ENCODE peak calls at places on chromosomes 11 and 22, in four cellular contexts. One of them, this sample, is unnamed.

GRCh38 chr11:324131-324530 is 3.5 kb upstream of the IFITM3 start:
- DNase-seq in stomach: no peak
- DNase-seq in psoas muscle: no peak
- DNase-seq in heart left ventricle: no peak
- DNase-seq in this sample: no peak

GRCh38 chr11:106697058-106697457 is 321.2 kb downstream of the GUCY1A2 start:
- DNase-seq in stomach: no peak
- DNase-seq in psoas muscle: no peak
- DNase-seq in heart left ventricle: no peak
- DNase-seq in this sample: no peak

GRCh38 chr11:20253796-20254195 is 93.5 kb upstream of the DBX1 start:
- DNase-seq in stomach: no peak
- DNase-seq in psoas muscle: no peak
- DNase-seq in heart left ventricle: no peak
- DNase-seq in this sample: no peak

GRCh38 chr11:10309163-10310093 is 4.6 kb downstream of the ADM start:
- DNase-seq in stomach: peak; percentile 91
- DNase-seq in psoas muscle: peak; percentile 78
- DNase-seq in heart left ventricle: peak; percentile 70
- DNase-seq in this sample: peak; percentile 86

GRCh38 chr22:23693979-23694680 is 3.3 kb downstream of the RGL4 start:
- DNase-seq in stomach: no peak
- DNase-seq in psoas muscle: no peak
- DNase-seq in heart left ventricle: no peak
- DNase-seq in this sample: no peak

GRCh38 chr22:20264614-20265452 is 3.3 kb downstream of the RTN4R start:
- DNase-seq in stomach: no peak
- DNase-seq in psoas muscle: no peak
- DNase-seq in heart left ventricle: no peak
- DNase-seq in this sample: no peak

GRCh38 chr22:46681010-46681409 is 57.0 kb downstream of the CERK start:
- DNase-seq in stomach: no peak
- DNase-seq in psoas muscle: no peak
- DNase-seq in heart left ventricle: no peak
- DNase-seq in this sample: no peak

GRCh38 chr11:2413735-2414579 is 13.4 kb downstream of the TSSC4 start:
- DNase-seq in stomach: no peak
- DNase-seq in psoas muscle: no peak
- DNase-seq in heart left ventricle: no peak
- DNase-seq in this sample: no peak

GRCh38 chr11:130227373-130227772 is 67.8 kb downstream of the ST14 start:
- DNase-seq in stomach: no peak
- DNase-seq in psoas muscle: no peak
- DNase-seq in heart left ventricle: no peak
- DNase-seq in this sample: no peak

GRCh38 chr11:132632641-132633124 is 899.6 kb downstream of the OPCML start:
- DNase-seq in stomach: no peak
- DNase-seq in psoas muscle: no peak
- DNase-seq in heart left ventricle: no peak
- DNase-seq in this sample: no peak

GRCh38 chr11:29773656-29774264 is 243.1 kb downstream of the KCNA4 start:
- DNase-seq in stomach: no peak
- DNase-seq in psoas muscle: no peak
- DNase-seq in heart left ventricle: peak; percentile 54
- DNase-seq in this sample: no peak

GRCh38 chr11:58900479-58901420 is 38.5 kb upstream of the GLYATL1 start:
- DNase-seq in stomach: peak; percentile 83
- DNase-seq in psoas muscle: peak; percentile 59
- DNase-seq in heart left ventricle: peak; percentile 59
- DNase-seq in this sample: peak; percentile 74

GRCh38 chr11:64720640-64721358 is 2.2 kb downstream of the NRXN2 start:
- DNase-seq in stomach: no peak
- DNase-seq in psoas muscle: no peak
- DNase-seq in heart left ventricle: no peak
- DNase-seq in this sample: no peak

GRCh38 chr11:64721359-64721699 is 1.7 kb downstream of the NRXN2 start:
- DNase-seq in stomach: no peak
- DNase-seq in psoas muscle: no peak
- DNase-seq in heart left ventricle: no peak
- DNase-seq in this sample: no peak

GRCh38 chr11:64723117-64723906 is at the start of gene NRXN2:
- DNase-seq in stomach: peak; percentile 86
- DNase-seq in psoas muscle: peak; percentile 87
- DNase-seq in heart left ventricle: peak; percentile 88
- DNase-seq in this sample: peak; percentile 80

GRCh38 chr11:64723907-64724862 is 1.2 kb upstream of the NRXN2 start:
- DNase-seq in stomach: no peak
- DNase-seq in psoas muscle: no peak
- DNase-seq in heart left ventricle: no peak
- DNase-seq in this sample: no peak

DNA sequence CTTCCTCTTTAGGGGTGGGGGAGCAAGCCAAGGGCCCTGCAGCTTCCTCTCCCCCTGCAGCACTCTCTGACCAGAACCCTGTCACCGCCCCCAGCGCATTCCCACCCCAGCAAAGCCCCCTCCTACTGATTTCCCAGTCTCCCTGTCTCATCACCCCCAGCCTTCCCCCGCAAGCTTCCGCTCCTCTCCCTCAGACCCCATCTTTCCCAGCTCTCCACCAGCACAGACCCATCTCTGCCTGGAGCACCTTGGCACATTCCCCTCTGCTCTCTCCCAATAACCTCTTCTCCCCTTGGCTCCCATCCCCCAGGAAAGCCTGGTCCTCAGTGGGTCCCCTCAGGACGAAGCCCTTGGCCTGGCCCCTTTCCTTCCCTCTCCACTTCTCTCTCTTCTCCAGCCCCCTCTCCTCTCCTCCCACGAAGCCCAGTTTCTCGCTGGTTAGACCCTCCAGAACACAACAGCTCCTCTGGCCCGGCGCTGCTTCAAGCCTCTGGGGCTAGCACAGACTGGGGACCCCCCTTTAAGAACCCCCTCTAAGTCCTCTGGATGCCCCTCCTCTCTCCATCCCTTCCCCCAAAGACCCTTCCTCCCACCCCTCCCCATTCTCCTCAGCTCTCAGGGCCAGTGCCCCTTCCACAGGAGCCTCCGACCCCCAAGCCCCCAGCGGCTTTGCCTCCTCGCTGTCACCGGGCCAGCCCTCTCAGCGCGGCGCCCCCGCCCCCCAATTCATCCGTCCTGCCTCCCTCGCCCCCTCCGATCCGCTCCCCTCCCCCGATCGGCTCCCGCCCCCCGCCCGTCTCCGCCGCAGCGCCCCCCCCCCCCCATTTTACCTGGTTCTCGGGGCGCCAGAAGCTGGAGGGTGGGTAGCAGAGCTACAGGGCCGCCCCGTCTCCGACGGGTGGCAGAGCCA is 601 bp downstream of the NRXN2 start:
- DNase-seq in stomach: no peak
- DNase-seq in psoas muscle: no peak
- DNase-seq in heart left ventricle: no peak
- DNase-seq in this sample: no peak
- H3K4me3 ChIP-seq in stomach: peak overlapping the region; percentile 74
- H3K4me3 ChIP-seq in psoas muscle: no peak overlapping the region
- H3K4me3 ChIP-seq in heart left ventricle: no peak overlapping the region
- H3K4me3 ChIP-seq in this sample: no peak overlapping the region

GRCh38 chr22:50310949-50311444 is 3.6 kb upstream of the PLXNB2 start:
- DNase-seq in stomach: no peak
- DNase-seq in psoas muscle: no peak
- DNase-seq in heart left ventricle: no peak
- DNase-seq in this sample: no peak
- H3K4me1 ChIP-seq in stomach: peaks cover 21% of the 10 kb centered on the region
- H3K4me1 ChIP-seq in psoas muscle: no peaks in the 10 kb centered on the region
- H3K4me1 ChIP-seq in heart left ventricle: peaks cover 30% of the 10 kb centered on the region
- H3K4me1 ChIP-seq in this sample: peaks cover 30% of the 10 kb centered on the region

DNA sequence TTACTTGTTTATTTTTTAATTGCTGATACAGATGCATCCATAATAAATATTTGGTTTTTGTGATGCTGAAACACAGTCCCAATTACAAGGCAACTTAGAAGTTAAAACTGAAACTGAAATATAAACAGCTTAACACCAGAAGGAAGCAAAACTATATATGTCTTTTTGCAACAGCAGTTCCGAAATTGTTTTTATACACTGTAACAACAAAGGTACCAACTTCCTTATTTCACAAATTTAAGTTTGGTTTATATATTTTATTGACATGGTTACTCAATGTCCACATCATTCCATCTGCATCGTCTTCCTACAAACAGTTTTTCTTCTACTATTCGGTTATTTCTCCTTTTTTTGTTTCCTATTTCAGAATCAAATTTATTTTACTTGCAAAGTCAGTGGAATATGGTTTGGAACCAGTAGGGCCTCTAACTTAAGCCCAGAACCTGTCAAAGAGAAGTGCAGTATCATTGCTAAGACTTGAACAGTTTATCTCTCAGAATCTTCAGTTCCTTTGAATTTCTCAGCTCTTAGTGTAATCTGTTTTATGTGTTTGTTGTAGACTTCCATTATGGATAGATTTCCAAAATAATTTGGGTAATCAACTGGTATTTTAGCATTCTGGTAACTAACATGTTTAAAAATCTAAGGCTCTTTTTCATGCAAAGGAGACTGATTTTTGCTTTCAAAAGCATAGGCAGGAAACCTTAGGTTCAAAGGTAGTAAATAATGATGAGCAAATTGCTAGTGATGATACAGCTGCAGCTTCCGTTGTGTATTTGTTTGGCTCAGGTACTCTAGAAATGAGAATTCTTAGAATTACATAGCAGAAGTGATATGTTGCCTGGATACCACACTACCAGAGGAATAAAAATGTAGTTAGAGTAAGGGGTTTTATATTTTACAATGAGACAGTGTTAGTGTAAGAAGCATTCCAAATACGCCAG is 8.2 kb upstream of the HSPA8 start:
- DNase-seq in stomach: no peak
- DNase-seq in psoas muscle: no peak
- DNase-seq in heart left ventricle: no peak
- DNase-seq in this sample: no peak
- H3K4me3 ChIP-seq in stomach: peak overlapping the region; percentile 18
- H3K4me3 ChIP-seq in psoas muscle: peak overlapping the region; percentile 29
- H3K4me3 ChIP-seq in heart left ventricle: peak overlapping the region; percentile 35
- H3K4me3 ChIP-seq in this sample: no peak overlapping the region

DNA sequence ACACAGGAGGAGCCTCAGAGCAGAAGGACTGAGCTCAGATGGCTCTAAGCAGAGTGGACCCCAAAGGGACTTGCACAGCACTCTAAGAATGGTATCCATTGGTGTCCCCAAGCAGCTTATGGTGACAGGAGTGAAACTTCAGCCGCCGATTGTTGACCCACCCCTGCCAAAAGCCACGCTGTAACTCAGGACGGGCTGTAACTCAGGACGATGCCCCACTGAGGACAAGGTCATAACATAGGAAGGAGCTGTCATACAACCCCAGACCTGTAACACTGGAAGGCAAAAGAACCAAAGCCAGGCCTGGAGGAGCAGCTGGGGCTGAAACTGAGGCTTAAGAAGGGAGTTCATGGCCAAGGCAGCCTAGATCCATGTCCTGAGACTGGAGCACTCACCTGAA is 14.2 kb downstream of the CD59 start:
- DNase-seq in stomach: no peak
- DNase-seq in psoas muscle: peak; percentile 38
- DNase-seq in heart left ventricle: no peak
- DNase-seq in this sample: no peak
- H3K4me1 ChIP-seq in stomach: peaks cover 68% of the 10 kb centered on the region
- H3K4me1 ChIP-seq in psoas muscle: peaks cover 98% of the 10 kb centered on the region
- H3K4me1 ChIP-seq in heart left ventricle: peaks cover 83% of the 10 kb centered on the region
- H3K4me1 ChIP-seq in this sample: peaks cover 46% of the 10 kb centered on the region

This sample was measured in lung.